ENCODE peak calls at places on chromosome 9, in five cellular contexts. M is endothelial cell of umbilical vein, H is prostate gland, G is transverse colon, A is upper lobe of left lung. B is an unnamed sample.
A peak's percentile ranks its signal among the peaks of the same experiment; 100 is the strongest.

GRCh38 chr9:93415176-93415690 is 36.3 kb upstream of the FAM120A start:
- DNase-seq in A (no peak), G (no peak), H (no peak), M (no peak), B (no peak)

GRCh38 chr9:70257991-70258691 is 637 bp upstream of the SMC5 start:
- DNase-seq in H (peak; percentile 78), A (peak; percentile 85), M (no peak), G (peak; percentile 85), B (peak; percentile 92)

GRCh38 chr9:70156729-70157128 is 102.0 kb upstream of the SMC5 start:
- DNase-seq in M (peak; percentile 55), A (no peak), G (no peak), H (no peak), B (no peak)

GRCh38 chr9:136095495-136096058 is 488 bp upstream of the NACC2 start:
- DNase-seq in G (no peak), M (peak; percentile 29), A (peak; percentile 42), H (no peak), B (peak; percentile 89)

GRCh38 chr9:134959971-134960310 is 42.2 kb upstream of the FCN1 start:
- DNase-seq in G (no peak), A (no peak), M (no peak), H (no peak), B (peak; percentile 34)

GRCh38 chr9:31588010-31588409 is 796.4 kb upstream of the ACO1 start:
- DNase-seq in H (no peak), G (no peak), A (peak; percentile 36), M (no peak), B (no peak)

GRCh38 chr9:116700279-116700678 is 13.2 kb downstream of the TRIM32 start:
- DNase-seq in G (no peak), H (no peak), A (no peak), M (no peak), B (no peak)

GRCh38 chr9:129644365-129644764 is 2.4 kb upstream of the ASB6 start:
- DNase-seq in A (no peak), M (no peak), G (no peak), H (no peak), B (no peak)

GRCh38 chr9:17005085-17005484 is 129.8 kb upstream of the CNTLN start:
- DNase-seq in A (peak; percentile 31), M (peak; percentile 59), H (peak; percentile 21), G (peak; percentile 60), B (no peak)

GRCh38 chr9:93827545-93828330 is 127.4 kb downstream of the BARX1 start:
- DNase-seq in G (peak; percentile 44), H (no peak), M (peak; percentile 73), A (peak; percentile 56), B (peak; percentile 84)

GRCh38 chr9:24614070-24614469 is 68.4 kb upstream of the IZUMO3 start:
- DNase-seq in H (no peak), M (no peak), G (no peak), A (no peak), B (no peak)

GRCh38 chr9:110007477-110008270 is 200.3 kb downstream of the C9orf152 start:
- DNase-seq in M (no peak), G (no peak), A (no peak), H (no peak), B (no peak)

GRCh38 chr9:6920040-6920439 is 162.3 kb downstream of the KDM4C start:
- DNase-seq in A (no peak), G (no peak), H (no peak), M (no peak), B (no peak)

GRCh38 chr9:124286292-124286931 is 28.7 kb downstream of the NEK6 start:
- DNase-seq in G (peak; percentile 81), M (peak; percentile 85), H (no peak), A (peak; percentile 80), B (no peak)

GRCh38 chr9:34362614-34363013 is 14.1 kb downstream of the MYORG start:
- DNase-seq in M (no peak), A (no peak), H (no peak), G (no peak), B (no peak)

GRCh38 chr9:121013911-121014310 is 36.2 kb downstream of the C5 start:
- DNase-seq in H (no peak), A (no peak), M (no peak), G (no peak), B (no peak)

GRCh38 chr9:82790868-82791267 is 272.1 kb downstream of the RASEF start:
- DNase-seq in M (no peak), G (no peak), H (no peak), A (no peak), B (no peak)

GRCh38 chr9:106339882-106340281 is 523.1 kb upstream of the ZNF462 start:
- DNase-seq in H (no peak), G (no peak), A (no peak), M (no peak), B (no peak)

GRCh38 chr9:78695521-78695920 is 398.6 kb downstream of the PSAT1 start:
- DNase-seq in M (no peak), G (no peak), H (no peak), A (no peak), B (peak; percentile 77)

GRCh38 chr9:68751556-68751955 is 46.5 kb downstream of the PIP5K1B start:
- DNase-seq in M (no peak), H (no peak), A (no peak), G (no peak), B (no peak)

GRCh38 chr9:114327749-114328148 is 1.9 kb upstream of the ORM2 start:
- DNase-seq in A (no peak), G (no peak), H (no peak), M (no peak), B (no peak)

GRCh38 chr9:111198936-111199335 is 131.1 kb downstream of the OR2K2 start:
- DNase-seq in A (no peak), M (no peak), H (no peak), G (no peak), B (no peak)

GRCh38 chr9:33447404-33448158 is at the start of gene AQP3:
- DNase-seq in G (peak; percentile 81), H (peak; percentile 81), M (peak; percentile 51), A (peak; percentile 69), B (peak; percentile 93)

GRCh38 chr9:104750185-104750762 is 2.8 kb downstream of the NIPSNAP3A start:
- DNase-seq in G (no peak), M (no peak), A (no peak), H (no peak), B (no peak)

GRCh38 chr9:32378496-32378895 is 5.9 kb upstream of the ACO1 start:
- DNase-seq in A (no peak), H (peak; percentile 20), M (peak; percentile 76), G (no peak), B (no peak)

GRCh38 chr9:96150324-96151023 is 151.5 kb downstream of the HSD17B3 start:
- DNase-seq in H (no peak), A (no peak), M (no peak), G (peak; percentile 46), B (no peak)

GRCh38 chr9:96149142-96149541 is 152.8 kb downstream of the HSD17B3 start:
- DNase-seq in M (no peak), H (no peak), G (no peak), A (no peak), B (no peak)

GRCh38 chr9:96149881-96150280 is 152.1 kb downstream of the HSD17B3 start:
- DNase-seq in G (no peak), H (no peak), M (no peak), A (no peak), B (no peak)

GRCh38 chr9:96152550-96152949 is 149.4 kb downstream of the HSD17B3 start:
- DNase-seq in A (no peak), G (no peak), M (no peak), H (no peak), B (no peak)

GRCh38 chr9:96148634-96149138 is 153.3 kb downstream of the HSD17B3 start:
- DNase-seq in A (no peak), H (peak; percentile 69), G (no peak), M (no peak), B (no peak)
- TF ChIP-seq POLR2AphosphoS5 in A (no peak), H (peak; percentile 71), G (no peak), M (no peak), B (no peak)

GRCh38 chr9:94900222-94901018 is 173.9 kb downstream of the AOPEP start:
- DNase-seq in M (peak; percentile 73), G (no peak), A (no peak), H (no peak), B (no peak)
- TF ChIP-seq POLR2A in M (no peak), G (no peak), A (no peak), H (no peak), B (no peak)

GRCh38 chr9:87585456-87585855 is 87.8 kb downstream of the DAPK1 start:
- DNase-seq in M (no peak), G (no peak), H (no peak), A (no peak), B (no peak)

GRCh38 chr9:87579761-87580626 is 82.3 kb downstream of the DAPK1 start:
- DNase-seq in G (no peak), A (no peak), H (no peak), M (no peak), B (no peak)

GRCh38 chr9:87581513-87581912 is 83.8 kb downstream of the DAPK1 start:
- DNase-seq in A (no peak), G (no peak), H (no peak), M (peak; percentile 82), B (no peak)

GRCh38 chr9:87580941-87581438 is 83.3 kb downstream of the DAPK1 start:
- DNase-seq in A (no peak), M (no peak), G (no peak), H (peak; percentile 29), B (no peak)

DNA sequence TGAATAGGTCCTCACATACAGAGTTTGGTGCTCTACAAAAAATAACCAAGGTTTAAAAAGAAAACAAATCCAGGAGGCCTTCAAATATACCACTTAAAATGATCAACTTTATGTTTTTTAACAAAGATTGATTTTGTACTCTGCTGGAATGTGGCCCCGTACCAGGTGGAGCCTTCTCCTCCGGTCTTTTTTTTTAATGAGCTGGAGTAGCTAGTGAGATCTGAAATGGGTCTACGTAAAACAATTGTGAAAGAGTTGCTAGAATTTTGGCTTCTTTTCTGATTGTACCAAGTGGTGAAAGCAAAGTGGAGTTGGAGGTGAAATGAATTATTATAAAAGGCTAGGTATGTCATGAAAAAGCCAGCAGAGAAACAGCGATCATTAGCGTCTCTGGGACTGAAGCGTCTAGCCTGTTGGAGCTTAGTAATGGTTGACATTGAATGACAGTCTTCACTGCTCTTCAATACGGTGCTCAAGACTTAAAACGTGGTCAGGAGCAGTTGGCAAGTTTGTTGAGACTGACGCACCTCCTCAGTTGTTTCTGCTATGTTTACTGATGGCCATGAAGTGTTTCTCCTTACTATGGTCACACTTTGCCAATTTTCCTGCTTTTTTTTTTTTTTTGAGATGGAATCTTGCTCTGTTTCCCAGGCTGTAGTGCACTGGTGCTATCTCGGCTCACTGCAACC is 84.4 kb downstream of the DAPK1 start:
- DNase-seq in A (no peak), G (no peak), M (no peak), H (no peak), B (no peak)
- H3K4me3 ChIP-seq in A (no peak overlapping the region), G (no peak overlapping the region), M (no peak overlapping the region), H (no peak overlapping the region), B (no peak overlapping the region)

DNA sequence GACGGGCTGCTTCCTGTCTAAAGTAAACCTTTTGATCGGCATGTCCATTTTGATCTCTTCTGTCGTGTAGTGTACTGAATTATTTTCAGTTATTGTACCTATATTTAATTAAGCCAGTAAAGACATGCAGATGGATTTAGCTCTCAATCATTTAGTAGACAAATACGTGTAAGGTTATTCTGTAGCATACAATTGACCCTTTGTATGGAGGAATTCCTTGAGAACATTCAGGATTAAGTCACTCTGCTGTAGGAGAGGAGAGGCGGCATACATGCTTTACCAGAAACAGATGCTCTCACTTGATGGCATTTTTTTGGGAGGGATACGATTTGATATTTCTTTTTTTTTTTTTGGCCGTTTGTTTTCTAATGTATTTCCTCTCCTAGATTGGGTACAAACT is 141.0 kb downstream of the PBX3 start:
- DNase-seq in A (no peak), G (no peak), H (no peak), M (no peak), B (no peak)
- TF ChIP-seq POLR2AphosphoS5 in A (no peak), G (no peak), H (no peak), M (no peak), B (no peak)

GRCh38 chr9:36548454-36548853 is 24.2 kb upstream of the MELK start:
- DNase-seq in G (no peak), H (no peak), A (no peak), M (no peak), B (no peak)
- TF ChIP-seq POLR2A in G (no peak), H (no peak), A (no peak), M (no peak), B (no peak)